ENCODE peak calls at places on chromosomes 3 and 15, in eight cellular contexts. One of them, this sample, is unnamed.

GRCh38 chr3:14057701-14058100 is 67.0 kb downstream of the CHCHD4 start:
- DNase-seq in A549: peak
- DNase-seq in suprapubic skin: no peak
- DNase-seq in upper lobe of left lung: no peak
- DNase-seq in GM12878: no peak
- DNase-seq in ovary: no peak
- DNase-seq in stomach: no peak
- DNase-seq in H1: no peak
- DNase-seq in this sample: peak

GRCh38 chr3:115146418-115147328 is at the start of gene ZBTB20:
- DNase-seq in suprapubic skin: peak
- DNase-seq in upper lobe of left lung: peak
- DNase-seq in GM12878: no peak
- DNase-seq in A549: peak
- DNase-seq in H1: peak
- DNase-seq in ovary: peak
- DNase-seq in stomach: peak
- DNase-seq in this sample: peak

GRCh38 chr3:172094621-172095557 is 55.5 kb downstream of the FNDC3B start:
- DNase-seq in GM12878: peak
- DNase-seq in upper lobe of left lung: no peak
- DNase-seq in stomach: no peak
- DNase-seq in suprapubic skin: no peak
- DNase-seq in H1: no peak
- DNase-seq in ovary: no peak
- DNase-seq in A549: no peak
- DNase-seq in this sample: peak

GRCh38 chr3:59575113-59576001 is 525.5 kb upstream of the CFAP20DC start:
- DNase-seq in upper lobe of left lung: no peak
- DNase-seq in H1: peak
- DNase-seq in A549: peak
- DNase-seq in suprapubic skin: peak
- DNase-seq in ovary: peak
- DNase-seq in GM12878: peak
- DNase-seq in stomach: peak
- DNase-seq in this sample: peak

GRCh38 chr15:84915011-84915958 is 30.8 kb downstream of the SLC28A1 start:
- DNase-seq in suprapubic skin: no peak
- DNase-seq in H1: no peak
- DNase-seq in upper lobe of left lung: no peak
- DNase-seq in stomach: peak
- DNase-seq in A549: peak
- DNase-seq in GM12878: peak
- DNase-seq in ovary: peak
- DNase-seq in this sample: peak

GRCh38 chr3:13834258-13835035 is 45.4 kb downstream of the WNT7A start:
- DNase-seq in ovary: no peak
- DNase-seq in A549: no peak
- DNase-seq in H1: no peak
- DNase-seq in stomach: no peak
- DNase-seq in GM12878: no peak
- DNase-seq in upper lobe of left lung: no peak
- DNase-seq in suprapubic skin: no peak
- DNase-seq in this sample: no peak

GRCh38 chr15:67023517-67024321 is 41.7 kb upstream of the SMAD3 start:
- DNase-seq in upper lobe of left lung: peak
- DNase-seq in GM12878: no peak
- DNase-seq in ovary: no peak
- DNase-seq in stomach: no peak
- DNase-seq in A549: no peak
- DNase-seq in H1: no peak
- DNase-seq in suprapubic skin: peak
- DNase-seq in this sample: no peak

GRCh38 chr15:66935688-66936087 is 129.7 kb upstream of the SMAD3 start:
- DNase-seq in ovary: no peak
- DNase-seq in H1: no peak
- DNase-seq in stomach: no peak
- DNase-seq in suprapubic skin: peak
- DNase-seq in upper lobe of left lung: no peak
- DNase-seq in GM12878: no peak
- DNase-seq in A549: no peak
- DNase-seq in this sample: no peak

GRCh38 chr3:63808633-63809032 is 10.5 kb upstream of the C3orf49 start:
- DNase-seq in A549: no peak
- DNase-seq in upper lobe of left lung: no peak
- DNase-seq in H1: no peak
- DNase-seq in suprapubic skin: no peak
- DNase-seq in GM12878: no peak
- DNase-seq in stomach: no peak
- DNase-seq in ovary: no peak
- DNase-seq in this sample: no peak

GRCh38 chr15:39447431-39447830 is 133.4 kb upstream of the THBS1 start:
- DNase-seq in upper lobe of left lung: no peak
- DNase-seq in suprapubic skin: no peak
- DNase-seq in H1: no peak
- DNase-seq in ovary: no peak
- DNase-seq in stomach: no peak
- DNase-seq in GM12878: no peak
- DNase-seq in A549: no peak
- DNase-seq in this sample: no peak

GRCh38 chr3:25155696-25156471 is 272.2 kb upstream of the RARB start:
- DNase-seq in GM12878: no peak
- DNase-seq in upper lobe of left lung: no peak
- DNase-seq in stomach: no peak
- DNase-seq in A549: no peak
- DNase-seq in H1: peak
- DNase-seq in suprapubic skin: no peak
- DNase-seq in ovary: no peak
- DNase-seq in this sample: no peak

GRCh38 chr15:92941668-92942067 is 41.5 kb downstream of the CHD2 start:
- DNase-seq in stomach: no peak
- DNase-seq in ovary: no peak
- DNase-seq in A549: no peak
- DNase-seq in suprapubic skin: no peak
- DNase-seq in H1: no peak
- DNase-seq in upper lobe of left lung: no peak
- DNase-seq in GM12878: no peak
- DNase-seq in this sample: no peak

GRCh38 chr15:92937880-92938279 is 37.8 kb downstream of the CHD2 start:
- DNase-seq in ovary: no peak
- DNase-seq in suprapubic skin: no peak
- DNase-seq in A549: no peak
- DNase-seq in GM12878: no peak
- DNase-seq in upper lobe of left lung: no peak
- DNase-seq in H1: no peak
- DNase-seq in stomach: no peak
- DNase-seq in this sample: no peak

GRCh38 chr15:92936693-92937092 is 36.6 kb downstream of the CHD2 start:
- DNase-seq in stomach: no peak
- DNase-seq in suprapubic skin: no peak
- DNase-seq in A549: no peak
- DNase-seq in GM12878: no peak
- DNase-seq in H1: no peak
- DNase-seq in ovary: no peak
- DNase-seq in upper lobe of left lung: no peak
- DNase-seq in this sample: no peak

GRCh38 chr15:92936138-92936537 is 36.0 kb downstream of the CHD2 start:
- DNase-seq in A549: no peak
- DNase-seq in ovary: no peak
- DNase-seq in H1: no peak
- DNase-seq in stomach: no peak
- DNase-seq in GM12878: no peak
- DNase-seq in suprapubic skin: no peak
- DNase-seq in upper lobe of left lung: no peak
- DNase-seq in this sample: no peak

DNA sequence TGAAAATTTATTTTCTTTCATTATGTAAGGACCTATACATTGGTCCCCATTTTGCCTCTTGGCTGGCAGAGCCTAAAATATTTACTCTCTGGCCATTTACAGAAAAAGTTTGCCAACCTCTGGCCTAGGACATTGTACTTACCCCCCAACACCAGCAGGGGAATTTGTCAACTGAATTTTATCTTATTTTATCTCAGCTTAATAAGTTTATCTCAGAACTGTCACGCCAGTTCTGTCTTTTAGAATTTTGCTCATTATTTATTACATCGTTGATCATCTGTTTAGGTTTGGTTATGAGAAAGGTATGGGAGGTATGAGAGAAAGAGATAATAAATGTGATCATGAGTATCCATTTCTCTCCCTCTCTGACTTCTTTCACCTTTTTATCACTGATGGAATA is 38.3 kb downstream of the CHD2 start:
- DNase-seq in stomach: no peak
- DNase-seq in GM12878: no peak
- DNase-seq in A549: no peak
- DNase-seq in suprapubic skin: no peak
- DNase-seq in upper lobe of left lung: no peak
- DNase-seq in ovary: no peak
- DNase-seq in H1: no peak
- DNase-seq in this sample: no peak
- TF ChIP-seq CTCF in stomach: no peak
- TF ChIP-seq CTCF in GM12878: no peak
- TF ChIP-seq CTCF in A549: no peak
- TF ChIP-seq CTCF in suprapubic skin: no peak
- TF ChIP-seq CTCF in upper lobe of left lung: no peak
- TF ChIP-seq CTCF in ovary: no peak
- TF ChIP-seq CTCF in H1: no peak
- TF ChIP-seq CTCF in this sample: peak

GRCh38 chr3:43155464-43156121 is 49.7 kb upstream of the POMGNT2 start:
- DNase-seq in H1: peak
- DNase-seq in stomach: peak
- DNase-seq in ovary: peak
- DNase-seq in GM12878: no peak
- DNase-seq in upper lobe of left lung: no peak
- DNase-seq in A549: peak
- DNase-seq in suprapubic skin: no peak
- DNase-seq in this sample: peak

GRCh38 chr3:43152649-43153048 is 46.8 kb upstream of the POMGNT2 start:
- DNase-seq in ovary: no peak
- DNase-seq in GM12878: no peak
- DNase-seq in stomach: no peak
- DNase-seq in suprapubic skin: no peak
- DNase-seq in H1: no peak
- DNase-seq in upper lobe of left lung: no peak
- DNase-seq in A549: no peak
- DNase-seq in this sample: no peak

GRCh38 chr3:43155016-43155415 is 49.1 kb upstream of the POMGNT2 start:
- DNase-seq in suprapubic skin: no peak
- DNase-seq in H1: no peak
- DNase-seq in GM12878: no peak
- DNase-seq in upper lobe of left lung: no peak
- DNase-seq in ovary: no peak
- DNase-seq in stomach: no peak
- DNase-seq in A549: no peak
- DNase-seq in this sample: no peak

GRCh38 chr3:43156812-43157455 is 51.1 kb upstream of the POMGNT2 start:
- DNase-seq in ovary: no peak
- DNase-seq in stomach: no peak
- DNase-seq in H1: no peak
- DNase-seq in suprapubic skin: no peak
- DNase-seq in upper lobe of left lung: no peak
- DNase-seq in A549: no peak
- DNase-seq in GM12878: no peak
- DNase-seq in this sample: no peak

GRCh38 chr3:43153189-43154083 is 47.6 kb upstream of the POMGNT2 start:
- DNase-seq in suprapubic skin: peak
- DNase-seq in H1: no peak
- DNase-seq in GM12878: no peak
- DNase-seq in stomach: no peak
- DNase-seq in ovary: peak
- DNase-seq in upper lobe of left lung: peak
- DNase-seq in A549: no peak
- DNase-seq in this sample: peak
- TF ChIP-seq EP300 in suprapubic skin: no peak
- TF ChIP-seq EP300 in H1: no peak
- TF ChIP-seq EP300 in GM12878: no peak
- TF ChIP-seq EP300 in stomach: no peak
- TF ChIP-seq EP300 in ovary: no peak
- TF ChIP-seq EP300 in upper lobe of left lung: no peak
- TF ChIP-seq EP300 in A549: no peak
- TF ChIP-seq EP300 in this sample: no peak

GRCh38 chr15:89417206-89417725 is 79.1 kb downstream of the RHCG start:
- DNase-seq in A549: no peak
- DNase-seq in H1: no peak
- DNase-seq in stomach: no peak
- DNase-seq in GM12878: no peak
- DNase-seq in suprapubic skin: no peak
- DNase-seq in ovary: no peak
- DNase-seq in upper lobe of left lung: peak
- DNase-seq in this sample: no peak

GRCh38 chr15:89419370-89419984 is 76.9 kb downstream of the RHCG start:
- DNase-seq in upper lobe of left lung: no peak
- DNase-seq in GM12878: no peak
- DNase-seq in H1: no peak
- DNase-seq in stomach: no peak
- DNase-seq in suprapubic skin: no peak
- DNase-seq in A549: no peak
- DNase-seq in ovary: no peak
- DNase-seq in this sample: no peak

GRCh38 chr15:89423981-89424380 is 72.4 kb downstream of the RHCG start:
- DNase-seq in stomach: no peak
- DNase-seq in H1: no peak
- DNase-seq in GM12878: no peak
- DNase-seq in A549: no peak
- DNase-seq in upper lobe of left lung: no peak
- DNase-seq in ovary: no peak
- DNase-seq in suprapubic skin: no peak
- DNase-seq in this sample: no peak

GRCh38 chr15:89416339-89417183 is 79.8 kb downstream of the RHCG start:
- DNase-seq in suprapubic skin: no peak
- DNase-seq in upper lobe of left lung: peak
- DNase-seq in GM12878: no peak
- DNase-seq in A549: peak
- DNase-seq in ovary: peak
- DNase-seq in stomach: peak
- DNase-seq in H1: peak
- DNase-seq in this sample: peak

DNA sequence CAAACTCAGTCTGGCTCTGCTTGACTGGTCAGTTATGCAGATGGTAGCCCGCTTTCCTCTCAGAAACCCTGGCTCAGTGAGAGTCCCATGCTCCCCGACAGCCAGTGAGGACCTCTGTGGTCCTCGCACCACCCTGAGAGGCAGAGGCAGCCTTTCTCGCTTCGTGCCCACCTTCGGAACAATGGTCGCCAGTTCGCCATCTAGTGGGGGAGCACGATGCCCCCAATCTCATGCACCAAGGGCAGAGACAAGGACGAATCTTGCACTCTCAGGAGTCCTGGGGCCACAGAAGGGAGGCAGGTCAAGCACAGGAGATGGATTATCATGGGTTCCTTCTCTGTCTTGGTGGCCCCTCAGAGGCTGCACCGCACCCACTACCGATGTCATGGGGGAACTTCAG is 75.2 kb downstream of the RHCG start:
- DNase-seq in ovary: no peak
- DNase-seq in stomach: no peak
- DNase-seq in A549: no peak
- DNase-seq in GM12878: no peak
- DNase-seq in suprapubic skin: no peak
- DNase-seq in H1: no peak
- DNase-seq in upper lobe of left lung: no peak
- DNase-seq in this sample: no peak
- TF ChIP-seq CTCF in ovary: no peak
- TF ChIP-seq CTCF in stomach: no peak
- TF ChIP-seq CTCF in A549: no peak
- TF ChIP-seq CTCF in GM12878: no peak
- TF ChIP-seq CTCF in suprapubic skin: no peak
- TF ChIP-seq CTCF in H1: peak
- TF ChIP-seq CTCF in upper lobe of left lung: no peak
- TF ChIP-seq CTCF in this sample: no peak

GRCh38 chr3:142976621-142977398 is 13.3 kb upstream of the PAQR9 start:
- DNase-seq in upper lobe of left lung: peak
- DNase-seq in H1: no peak
- DNase-seq in GM12878: no peak
- DNase-seq in stomach: peak
- DNase-seq in A549: peak
- DNase-seq in suprapubic skin: no peak
- DNase-seq in ovary: peak
- DNase-seq in this sample: peak
- TF ChIP-seq EP300 in upper lobe of left lung: no peak
- TF ChIP-seq EP300 in H1: no peak
- TF ChIP-seq EP300 in GM12878: no peak
- TF ChIP-seq EP300 in stomach: no peak
- TF ChIP-seq EP300 in A549: peak
- TF ChIP-seq EP300 in suprapubic skin: no peak
- TF ChIP-seq EP300 in ovary: no peak
- TF ChIP-seq EP300 in this sample: no peak

This sample was measured in transverse colon.